ENCODE peak calls at places on chromosomes 4 and X, in eight cellular contexts. One of them, this sample, is unnamed.

GRCh38 chr4:145217339-145217738 is 37.0 kb upstream of the OTUD4 start:
- DNase-seq in GM06990: no peak
- DNase-seq in IMR-90: no peak
- DNase-seq in astrocyte: no peak
- DNase-seq in tibial nerve: no peak
- DNase-seq in HCT116: no peak
- DNase-seq in K562: no peak
- DNase-seq in tibial artery: no peak
- DNase-seq in this sample: no peak

GRCh38 chrX:71095555-71095970 is at the start of gene FOXO4:
- DNase-seq in tibial artery: peak; percentile 94
- DNase-seq in tibial nerve: peak; percentile 74
- DNase-seq in K562: peak; percentile 89
- DNase-seq in IMR-90: peak; percentile 80
- DNase-seq in HCT116: peak; percentile 61
- DNase-seq in GM06990: peak; percentile 86
- DNase-seq in astrocyte: peak; percentile 64
- DNase-seq in this sample: peak; percentile 81

GRCh38 chr4:142817442-142817841 is 28.7 kb downstream of the INPP4B start:
- DNase-seq in GM06990: no peak
- DNase-seq in tibial artery: peak; percentile 79
- DNase-seq in HCT116: peak; percentile 88
- DNase-seq in astrocyte: peak; percentile 98
- DNase-seq in tibial nerve: no peak
- DNase-seq in K562: no peak
- DNase-seq in IMR-90: peak; percentile 88
- DNase-seq in this sample: no peak

GRCh38 chr4:155891058-155891457 is 12.4 kb upstream of the TDO2 start:
- DNase-seq in IMR-90: no peak
- DNase-seq in GM06990: no peak
- DNase-seq in K562: no peak
- DNase-seq in tibial artery: no peak
- DNase-seq in HCT116: no peak
- DNase-seq in astrocyte: peak; percentile 3
- DNase-seq in tibial nerve: no peak
- DNase-seq in this sample: no peak

GRCh38 chrX:115913575-115913974 is 257.0 kb upstream of the AGTR2 start:
- DNase-seq in astrocyte: no peak
- DNase-seq in tibial artery: no peak
- DNase-seq in IMR-90: no peak
- DNase-seq in GM06990: peak; percentile 79
- DNase-seq in HCT116: no peak
- DNase-seq in tibial nerve: no peak
- DNase-seq in K562: no peak
- DNase-seq in this sample: peak; percentile 4

GRCh38 chr4:144985536-144985935 is 112.5 kb downstream of the ANAPC10 start:
- DNase-seq in tibial artery: no peak
- DNase-seq in astrocyte: no peak
- DNase-seq in GM06990: no peak
- DNase-seq in tibial nerve: no peak
- DNase-seq in K562: no peak
- DNase-seq in IMR-90: no peak
- DNase-seq in HCT116: no peak
- DNase-seq in this sample: no peak

GRCh38 chr4:15035152-15035551 is 32.9 kb downstream of the CPEB2 start:
- DNase-seq in IMR-90: peak; percentile 70
- DNase-seq in tibial nerve: no peak
- DNase-seq in GM06990: no peak
- DNase-seq in HCT116: no peak
- DNase-seq in K562: peak; percentile 5
- DNase-seq in tibial artery: no peak
- DNase-seq in astrocyte: peak; percentile 68
- DNase-seq in this sample: no peak

GRCh38 chr4:8915201-8916200 is 43.9 kb upstream of the HMX1 start:
- DNase-seq in HCT116: no peak
- DNase-seq in GM06990: no peak
- DNase-seq in astrocyte: no peak
- DNase-seq in tibial artery: peak; percentile 57
- DNase-seq in tibial nerve: no peak
- DNase-seq in IMR-90: no peak
- DNase-seq in K562: peak; percentile 2
- DNase-seq in this sample: peak; percentile 10

GRCh38 chr4:41320786-41321185 is 64.1 kb downstream of the UCHL1 start:
- DNase-seq in GM06990: no peak
- DNase-seq in tibial artery: no peak
- DNase-seq in K562: no peak
- DNase-seq in HCT116: no peak
- DNase-seq in IMR-90: no peak
- DNase-seq in tibial nerve: no peak
- DNase-seq in astrocyte: no peak
- DNase-seq in this sample: no peak

GRCh38 chrX:116897526-116897925 is 434.8 kb upstream of the CT83 start:
- DNase-seq in GM06990: no peak
- DNase-seq in tibial nerve: no peak
- DNase-seq in IMR-90: no peak
- DNase-seq in tibial artery: no peak
- DNase-seq in astrocyte: no peak
- DNase-seq in K562: no peak
- DNase-seq in HCT116: no peak
- DNase-seq in this sample: no peak

GRCh38 chrX:87397103-87397886 is 120.3 kb upstream of the KLHL4 start:
- DNase-seq in astrocyte: peak; percentile 2
- DNase-seq in tibial nerve: no peak
- DNase-seq in HCT116: no peak
- DNase-seq in IMR-90: no peak
- DNase-seq in tibial artery: no peak
- DNase-seq in K562: no peak
- DNase-seq in GM06990: no peak
- DNase-seq in this sample: no peak

GRCh38 chrX:97747346-97747745 is 863.6 kb downstream of the RPA4 start:
- DNase-seq in tibial nerve: no peak
- DNase-seq in K562: no peak
- DNase-seq in astrocyte: no peak
- DNase-seq in tibial artery: no peak
- DNase-seq in HCT116: no peak
- DNase-seq in GM06990: no peak
- DNase-seq in IMR-90: no peak
- DNase-seq in this sample: no peak

GRCh38 chr4:169315530-169316306 is 45.0 kb upstream of the SH3RF1 start:
- DNase-seq in IMR-90: peak; percentile 92
- DNase-seq in HCT116: no peak
- DNase-seq in K562: no peak
- DNase-seq in tibial artery: no peak
- DNase-seq in astrocyte: peak; percentile 74
- DNase-seq in tibial nerve: no peak
- DNase-seq in GM06990: no peak
- DNase-seq in this sample: no peak

GRCh38 chr4:40331092-40331824 is 3.9 kb upstream of the CHRNA9 start:
- DNase-seq in tibial artery: no peak
- DNase-seq in astrocyte: no peak
- DNase-seq in IMR-90: no peak
- DNase-seq in GM06990: no peak
- DNase-seq in K562: no peak
- DNase-seq in tibial nerve: no peak
- DNase-seq in HCT116: no peak
- DNase-seq in this sample: no peak

GRCh38 chr4:89056953-89057398 is at the start of gene FAM13A:
- DNase-seq in tibial nerve: peak; percentile 68
- DNase-seq in HCT116: peak; percentile 91
- DNase-seq in IMR-90: peak; percentile 97
- DNase-seq in GM06990: no peak
- DNase-seq in astrocyte: peak; percentile 98
- DNase-seq in K562: peak; percentile 79
- DNase-seq in tibial artery: peak; percentile 91
- DNase-seq in this sample: no peak

GRCh38 chr4:3290889-3291321 is 1.9 kb upstream of the RGS12 start:
- DNase-seq in tibial artery: peak; percentile 58
- DNase-seq in IMR-90: no peak
- DNase-seq in K562: no peak
- DNase-seq in HCT116: no peak
- DNase-seq in tibial nerve: no peak
- DNase-seq in GM06990: no peak
- DNase-seq in astrocyte: no peak
- DNase-seq in this sample: no peak

GRCh38 chr4:101205878-101206277 is 141.4 kb downstream of the PPP3CA start:
- DNase-seq in astrocyte: peak; percentile 79
- DNase-seq in GM06990: peak; percentile 12
- DNase-seq in tibial nerve: no peak
- DNase-seq in K562: no peak
- DNase-seq in tibial artery: no peak
- DNase-seq in IMR-90: peak; percentile 63
- DNase-seq in HCT116: no peak
- DNase-seq in this sample: peak; percentile 6

GRCh38 chrX:134654398-134655012 is 3.8 kb downstream of the PLAC1 start:
- DNase-seq in astrocyte: no peak
- DNase-seq in tibial nerve: no peak
- DNase-seq in K562: no peak
- DNase-seq in HCT116: no peak
- DNase-seq in tibial artery: no peak
- DNase-seq in GM06990: peak; percentile 22
- DNase-seq in IMR-90: no peak
- DNase-seq in this sample: no peak

GRCh38 chr4:117971406-117971805 is 62.9 kb upstream of the NDST3 start:
- DNase-seq in K562: no peak
- DNase-seq in GM06990: no peak
- DNase-seq in tibial nerve: no peak
- DNase-seq in HCT116: no peak
- DNase-seq in astrocyte: peak; percentile 28
- DNase-seq in tibial artery: no peak
- DNase-seq in IMR-90: no peak
- DNase-seq in this sample: no peak

GRCh38 chr4:117965608-117966007 is 68.7 kb upstream of the NDST3 start:
- DNase-seq in tibial artery: no peak
- DNase-seq in tibial nerve: no peak
- DNase-seq in astrocyte: no peak
- DNase-seq in GM06990: no peak
- DNase-seq in IMR-90: no peak
- DNase-seq in HCT116: no peak
- DNase-seq in K562: no peak
- DNase-seq in this sample: no peak

DNA sequence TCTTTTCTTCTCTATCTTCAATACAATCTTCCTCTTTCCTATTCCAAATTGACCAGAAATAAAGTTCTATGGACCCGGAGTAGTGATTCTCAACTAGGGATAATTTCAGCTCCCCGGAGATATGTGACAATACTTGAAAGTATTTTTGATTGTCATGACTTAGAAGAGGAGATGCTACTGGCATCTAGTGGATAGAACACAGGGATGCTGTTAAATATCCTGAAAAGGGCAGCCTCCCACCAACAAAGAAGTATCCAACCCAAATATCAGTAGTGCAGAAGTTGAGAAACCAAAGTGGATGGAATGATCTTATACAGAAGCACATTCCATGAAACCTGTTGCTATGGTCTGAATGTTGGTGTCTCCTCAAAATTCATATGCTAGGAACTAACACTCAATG is 65.7 kb upstream of the NDST3 start:
- DNase-seq in astrocyte: no peak
- DNase-seq in HCT116: no peak
- DNase-seq in tibial artery: no peak
- DNase-seq in GM06990: no peak
- DNase-seq in K562: no peak
- DNase-seq in IMR-90: no peak
- DNase-seq in tibial nerve: no peak
- DNase-seq in this sample: no peak
- TF ChIP-seq CTCF in astrocyte: no peak
- TF ChIP-seq CTCF in HCT116: no peak
- TF ChIP-seq CTCF in tibial artery: no peak
- TF ChIP-seq CTCF in GM06990: no peak
- TF ChIP-seq CTCF in K562: no peak
- TF ChIP-seq CTCF in IMR-90: no peak
- TF ChIP-seq CTCF in tibial nerve: no peak
- TF ChIP-seq CTCF in this sample: no peak

GRCh38 chrX:77899081-77899828 is at the start of gene COX7B:
- DNase-seq in K562: peak; percentile 78
- DNase-seq in IMR-90: peak; percentile 96
- DNase-seq in astrocyte: peak; percentile 89
- DNase-seq in tibial nerve: peak; percentile 18
- DNase-seq in tibial artery: peak; percentile 74
- DNase-seq in HCT116: peak; percentile 94
- DNase-seq in GM06990: peak; percentile 57
- DNase-seq in this sample: peak; percentile 49
- TF ChIP-seq CTCF in K562: peak; percentile 80
- TF ChIP-seq CTCF in IMR-90: peak; percentile 56
- TF ChIP-seq CTCF in astrocyte: peak; percentile 44
- TF ChIP-seq CTCF in tibial nerve: peak; percentile 32
- TF ChIP-seq CTCF in tibial artery: peak; percentile 27
- TF ChIP-seq CTCF in HCT116: peak; percentile 12
- TF ChIP-seq CTCF in GM06990: peak; percentile 49
- TF ChIP-seq CTCF in this sample: peak; percentile 18

DNA sequence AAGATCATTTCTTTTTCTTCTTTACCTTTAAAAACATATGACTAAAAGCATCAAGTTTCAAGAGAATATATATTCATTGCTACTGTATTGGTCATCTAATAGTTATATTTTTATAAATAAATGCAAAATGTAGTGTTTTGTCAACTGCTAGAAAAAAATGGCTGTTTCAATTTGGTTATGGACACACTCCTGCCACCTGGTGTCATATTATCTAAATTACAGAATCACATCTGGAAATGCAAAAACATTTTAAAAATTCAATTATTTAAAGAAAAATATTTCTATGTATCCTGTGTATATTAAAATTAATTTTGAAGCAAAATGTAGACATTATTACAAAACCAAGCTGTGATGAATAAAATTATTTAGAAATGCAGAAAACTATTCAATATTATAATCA is 329.4 kb upstream of the PCDH18 start:
- DNase-seq in IMR-90: peak; percentile 29
- DNase-seq in astrocyte: no peak
- DNase-seq in tibial nerve: no peak
- DNase-seq in GM06990: no peak
- DNase-seq in HCT116: no peak
- DNase-seq in K562: no peak
- DNase-seq in tibial artery: no peak
- DNase-seq in this sample: peak; percentile 11
- TF ChIP-seq CTCF in IMR-90: peak; percentile 62
- TF ChIP-seq CTCF in astrocyte: peak; percentile 32
- TF ChIP-seq CTCF in tibial nerve: peak; percentile 50
- TF ChIP-seq CTCF in GM06990: peak; percentile 32
- TF ChIP-seq CTCF in HCT116: peak; percentile 37
- TF ChIP-seq CTCF in K562: peak; percentile 36
- TF ChIP-seq CTCF in tibial artery: peak; percentile 52
- TF ChIP-seq CTCF in this sample: peak; percentile 11

GRCh38 chrX:77275392-77275791 is 171.8 kb upstream of the FGF16 start:
- DNase-seq in tibial nerve: no peak
- DNase-seq in K562: no peak
- DNase-seq in IMR-90: no peak
- DNase-seq in astrocyte: no peak
- DNase-seq in HCT116: no peak
- DNase-seq in GM06990: no peak
- DNase-seq in tibial artery: no peak
- DNase-seq in this sample: no peak

DNA sequence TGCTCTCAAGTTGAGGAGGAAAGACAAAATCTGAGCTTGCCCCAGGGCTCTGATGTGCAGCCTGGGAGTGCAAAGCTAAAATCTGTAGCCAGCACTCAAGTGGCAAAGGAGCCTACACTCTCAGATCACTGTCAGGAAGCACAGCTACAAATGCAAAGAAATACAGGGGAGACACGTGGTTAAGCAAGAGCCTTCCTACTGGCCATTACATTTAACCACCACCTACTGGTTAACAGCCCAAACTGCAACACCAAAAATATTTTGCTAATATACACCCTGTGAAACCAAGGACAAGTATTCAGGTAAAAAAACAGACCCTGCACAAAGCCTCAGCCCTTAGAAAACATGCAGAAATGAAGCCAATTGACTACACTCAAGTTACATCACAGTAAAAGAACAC is 170.4 kb upstream of the FGF16 start:
- DNase-seq in K562: no peak
- DNase-seq in astrocyte: no peak
- DNase-seq in tibial artery: no peak
- DNase-seq in HCT116: no peak
- DNase-seq in IMR-90: no peak
- DNase-seq in GM06990: no peak
- DNase-seq in tibial nerve: no peak
- DNase-seq in this sample: no peak
- TF ChIP-seq CTCF in K562: no peak
- TF ChIP-seq CTCF in astrocyte: no peak
- TF ChIP-seq CTCF in tibial artery: no peak
- TF ChIP-seq CTCF in HCT116: no peak
- TF ChIP-seq CTCF in IMR-90: no peak
- TF ChIP-seq CTCF in GM06990: no peak
- TF ChIP-seq CTCF in tibial nerve: no peak
- TF ChIP-seq CTCF in this sample: no peak

This sample was measured in GM20000.